ENCODE peak calls at places on chromosome 1, in four cellular contexts. E is stimulated activated CD4-positive, alpha-beta T cell treated with anti-CD3 and anti-CD28 coated beads, Interleukin-4, amount 100 ng/mL, for 4 hours; U is NCI-H2081; L is lower lobe of right lung. F is an unnamed sample.

GRCh38 chr1:11671544-11672286 is 7.7 kb downstream of the FBXO6 start:
- DNase-seq in E (no peak), U (no peak), L (no peak), F (no peak)

GRCh38 chr1:58180537-58180936 is 366.0 kb downstream of the OMA1 start:
- DNase-seq in E (no peak), U (no peak), L (no peak), F (no peak)

GRCh38 chr1:221704291-221704690 is 37.6 kb downstream of the DUSP10 start:
- DNase-seq in E (no peak), U (no peak), L (no peak), F (no peak)

GRCh38 chr1:36737767-36738166 is 255.1 kb upstream of the CSF3R start:
- DNase-seq in E (no peak), U (no peak), L (no peak), F (no peak)

GRCh38 chr1:221781102-221781744 is 39.3 kb upstream of the DUSP10 start:
- DNase-seq in E (no peak), U (no peak), L (peak), F (no peak)

GRCh38 chr1:1946540-1946939 is 27.5 kb upstream of the TMEM52 start:
- DNase-seq in E (no peak), U (no peak), L (peak), F (no peak)

GRCh38 chr1:29835486-29836273 is 599.4 kb downstream of the PTPRU start:
- DNase-seq in E (no peak), U (peak), L (no peak), F (peak)

GRCh38 chr1:215292906-215293305 is 210.4 kb downstream of the KCNK2 start:
- DNase-seq in E (no peak), U (no peak), L (no peak), F (no peak)

GRCh38 chr1:47722909-47723580 is 274.1 kb downstream of the TRABD2B start:
- DNase-seq in E (no peak), U (no peak), L (no peak), F (peak)

GRCh38 chr1:66728021-66728420 is 24.2 kb upstream of the DYNLT5 start:
- DNase-seq in E (no peak), U (no peak), L (no peak), F (no peak)

GRCh38 chr1:40389871-40390560 is 16.5 kb downstream of the SMAP2 start:
- DNase-seq in E (no peak), U (no peak), L (no peak), F (no peak)